ENCODE peak calls at places on chromosomes 5 and 9, in nine cellular contexts. O is NCI-H345; F is stimulated activated CD8-positive, alpha-beta memory T cell treated with anti-CD3 and anti-CD28 coated beads, Interleukin-7, amount 100 ng/mL, for 24 hours; V is NCI-H1048; J is NCI-H774; Y is glutamatergic neuron; H is prostate gland; N is AG09319; Q is SHP77. C is an unnamed sample.

GRCh38 chr9:112157087-112157486 is 18.0 kb downstream of the SUSD1 start:
- DNase-seq in J (no peak), Q (no peak), N (no peak), Y (no peak), F (no peak), V (no peak), H (no peak), O (no peak), C (no peak)

GRCh38 chr9:91856419-91856818 is 93.6 kb downstream of the ROR2 start:
- DNase-seq in H (no peak), F (no peak), N (no peak), O (no peak), J (no peak), V (no peak), Q (no peak), Y (no peak), C (no peak)

GRCh38 chr9:25857167-25857566 is 178.9 kb upstream of the TUSC1 start:
- DNase-seq in V (no peak), Q (no peak), J (no peak), F (no peak), O (no peak), N (no peak), Y (no peak), H (no peak), C (no peak)

GRCh38 chr5:16431482-16431881 is 34.1 kb downstream of the ZNF622 start:
- DNase-seq in N (no peak), V (no peak), F (no peak), H (no peak), Q (no peak), O (peak), Y (peak), J (no peak), C (no peak)

GRCh38 chr5:38556599-38557308 is at the start of gene LIFR:
- DNase-seq in N (peak), V (no peak), J (peak), H (peak), F (no peak), Y (peak), O (peak), Q (peak), C (peak)

GRCh38 chr5:179393078-179393477 is 47.8 kb upstream of the ADAMTS2 start:
- DNase-seq in H (no peak), V (no peak), F (no peak), Q (no peak), Y (no peak), N (no peak), J (no peak), O (no peak), C (no peak)

GRCh38 chr5:79938468-79938867 is 52.6 kb downstream of the MTX3 start:
- DNase-seq in N (no peak), Y (no peak), J (no peak), Q (no peak), O (no peak), H (no peak), F (no peak), V (no peak), C (no peak)

GRCh38 chr5:77935516-77936364 is 159.6 kb upstream of the TBCA start:
- DNase-seq in N (no peak), Y (no peak), F (no peak), H (no peak), V (no peak), O (no peak), J (no peak), Q (no peak), C (no peak)

GRCh38 chr9:81596671-81597426 is 92.5 kb downstream of the TLE1 start:
- DNase-seq in Y (no peak), O (no peak), F (no peak), H (no peak), N (no peak), J (no peak), V (no peak), Q (no peak), C (no peak)

C was measured in left lobe of liver.